ENCODE peak calls at places on chromosomes 11 and 22, in nine cellular contexts. N, Q, C, Z, E, K, R, V and T are unnamed samples.

GRCh38 chr22:44885806-44886360 is 123.9 kb downstream of the PHF21B start:
- DNase-seq in N (no peak), Q (no peak), C (no peak), Z (no peak), E (no peak), K (no peak), R (no peak), V (no peak), T (no peak)

GRCh38 chr11:127866109-127866508 is 721.2 kb downstream of the ETS1 start:
- DNase-seq in N (no peak), Q (no peak), C (no peak), Z (no peak), E (no peak), K (no peak), R (no peak), V (no peak), T (no peak)

GRCh38 chr11:74948898-74949747 is at the start of the genes SPCS2 and XRRA1:
- DNase-seq in N (peak), Q (peak), C (peak), Z (peak), E (peak), K (peak), R (peak), V (peak), T (peak)

GRCh38 chr11:68735626-68736025 is 15.7 kb downstream of the TESMIN start:
- DNase-seq in N (no peak), Q (no peak), C (no peak), Z (no peak), E (no peak), K (no peak), R (no peak), V (no peak), T (no peak)

GRCh38 chr22:37182101-37182948 is 5.7 kb downstream of the C1QTNF6 start:
- DNase-seq in N (no peak), Q (no peak), C (no peak), Z (no peak), E (no peak), K (no peak), R (no peak), V (no peak), T (no peak)

GRCh38 chr22:50705219-50705691 is 32.6 kb downstream of the SHANK3 start:
- DNase-seq in N (peak), Q (peak), C (peak), Z (no peak), E (no peak), K (no peak), R (no peak), V (no peak), T (no peak)

GRCh38 chr11:72789493-72790131 is 4.2 kb downstream of the STARD10 start:
- DNase-seq in N (no peak), Q (peak), C (peak), Z (no peak), E (no peak), K (no peak), R (no peak), V (no peak), T (no peak)

GRCh38 chr11:75733346-75734107 is 15.9 kb downstream of the MOGAT2 start:
- DNase-seq in N (no peak), Q (peak), C (no peak), Z (no peak), E (no peak), K (no peak), R (no peak), V (no peak), T (no peak)

GRCh38 chr22:38347181-38347943 is 30.1 kb upstream of the CSNK1E start:
- DNase-seq in N (no peak), Q (peak), C (no peak), Z (no peak), E (no peak), K (no peak), R (no peak), V (no peak), T (no peak)

GRCh38 chr11:1531961-1532586 is 40.0 kb downstream of the DUSP8 start:
- DNase-seq in N (peak), Q (no peak), C (no peak), Z (no peak), E (no peak), K (no peak), R (no peak), V (no peak), T (no peak)

GRCh38 chr22:38017272-38017920 is 33.0 kb upstream of the SOX10 start:
- DNase-seq in N (peak), Q (peak), C (peak), Z (no peak), E (no peak), K (no peak), R (no peak), V (no peak), T (no peak)

GRCh38 chr11:112352907-112353306 is 92.2 kb upstream of the PLET1 start:
- DNase-seq in N (no peak), Q (peak), C (no peak), Z (no peak), E (no peak), K (no peak), R (no peak), V (no peak), T (no peak)

GRCh38 chr22:35275580-35275979 is 18.3 kb downstream of the HMGXB4 start:
- DNase-seq in N (no peak), Q (peak), C (no peak), Z (no peak), E (no peak), K (no peak), R (no peak), V (no peak), T (no peak)

GRCh38 chr22:20551805-20552449 is 44.5 kb downstream of the MED15 start:
- DNase-seq in N (no peak), Q (no peak), C (peak), Z (no peak), E (peak), K (no peak), R (no peak), V (peak), T (peak)

GRCh38 chr11:3947084-3947483 is 91.6 kb downstream of the STIM1 start:
- DNase-seq in N (peak), Q (no peak), C (no peak), Z (no peak), E (no peak), K (no peak), R (peak), V (no peak), T (no peak)

GRCh38 chr11:59463176-59463575 is 6.4 kb downstream of the OR4D6 start:
- DNase-seq in N (peak), Q (no peak), C (no peak), Z (no peak), E (no peak), K (no peak), R (no peak), V (no peak), T (no peak)

GRCh38 chr11:13105237-13105844 is 96.2 kb downstream of the RASSF10 start:
- DNase-seq in N (peak), Q (peak), C (no peak), Z (no peak), E (no peak), K (no peak), R (no peak), V (no peak), T (no peak)

GRCh38 chr11:46366260-46366659 is 15.2 kb upstream of the MDK start:
- DNase-seq in N (no peak), Q (no peak), C (no peak), Z (no peak), E (no peak), K (no peak), R (no peak), V (no peak), T (no peak)

GRCh38 chr11:133840479-133840941 is 4.8 kb downstream of the SPATA19 start:
- DNase-seq in N (no peak), Q (no peak), C (no peak), Z (no peak), E (no peak), K (no peak), R (no peak), V (no peak), T (no peak)

GRCh38 chr22:49995413-49996191 is 17.0 kb downstream of the IL17REL start:
- DNase-seq in N (no peak), Q (no peak), C (no peak), Z (no peak), E (no peak), K (no peak), R (no peak), V (no peak), T (no peak)

GRCh38 chr11:19079643-19080440 is 19.3 kb upstream of the MRGPRX2 start:
- DNase-seq in N (peak), Q (peak), C (no peak), Z (no peak), E (no peak), K (no peak), R (no peak), V (no peak), T (no peak)